ENCODE peak calls at places on chromosome 18, in four cellular contexts. Y, G, V and F are unnamed samples.

GRCh38 chr18:58590231-58590630 is 38.7 kb downstream of the ALPK2 start:
- DNase-seq in Y (no peak), G (no peak), V (no peak), F (no peak)

GRCh38 chr18:33987206-33987605 is 237.5 kb downstream of the NOL4 start:
- DNase-seq in Y (no peak), G (no peak), V (no peak), F (no peak)

GRCh38 chr18:36572135-36572856 is 256.5 kb downstream of the TPGS2 start:
- DNase-seq in Y (peak), G (peak), V (no peak), F (no peak)

GRCh38 chr18:24227976-24228660 is 89.3 kb downstream of the CABYR start:
- DNase-seq in Y (no peak), G (peak), V (no peak), F (no peak)

GRCh38 chr18:13219576-13219975 is 1.0 kb downstream of the LDLRAD4 start:
- DNase-seq in Y (no peak), G (no peak), V (no peak), F (no peak)

GRCh38 chr18:80145191-80145799 is 36.2 kb downstream of the ADNP2 start:
- DNase-seq in Y (no peak), G (no peak), V (no peak), F (no peak)

GRCh38 chr18:79972720-79973119 is 8.3 kb downstream of the HSBP1L1 start:
- DNase-seq in Y (no peak), G (no peak), V (no peak), F (no peak)

GRCh38 chr18:564708-565561 is 15.2 kb upstream of the CETN1 start:
- DNase-seq in Y (no peak), G (no peak), V (no peak), F (no peak)

GRCh38 chr18:24009651-24010333 is 4.8 kb upstream of the TTC39C start:
- DNase-seq in Y (no peak), G (no peak), V (no peak), F (no peak)

GRCh38 chr18:22542400-22542835 is 124.7 kb upstream of the CTAGE1 start:
- DNase-seq in Y (no peak), G (no peak), V (no peak), F (no peak)

GRCh38 chr18:3985030-3985429 is 470.1 kb downstream of the DLGAP1 start:
- DNase-seq in Y (no peak), G (no peak), V (no peak), F (no peak)

GRCh38 chr18:71942433-71942832 is 601.7 kb downstream of the CBLN2 start:
- DNase-seq in Y (no peak), G (no peak), V (no peak), F (no peak)

GRCh38 chr18:70523798-70524182 is 234.9 kb downstream of the SOCS6 start:
- DNase-seq in Y (no peak), G (no peak), V (no peak), F (no peak)

GRCh38 chr18:61697306-61697909 is 195.4 kb downstream of the RNF152 start:
- DNase-seq in Y (no peak), G (no peak), V (no peak), F (no peak)

GRCh38 chr18:58699551-58699950 is 28.3 kb downstream of the MALT1 start:
- DNase-seq in Y (no peak), G (no peak), V (no peak), F (no peak)

GRCh38 chr18:45958730-45959129 is 8.4 kb downstream of the EPG5 start:
- DNase-seq in Y (no peak), G (no peak), V (no peak), F (no peak)

GRCh38 chr18:61360440-61361383 is 27.5 kb downstream of the CDH20 start:
- DNase-seq in Y (no peak), G (no peak), V (no peak), F (no peak)

GRCh38 chr18:73101977-73102376 is 234.2 kb upstream of the NETO1 start:
- DNase-seq in Y (no peak), G (no peak), V (no peak), F (no peak)

GRCh38 chr18:51811883-51812282 is 528.1 kb upstream of the DCC start:
- DNase-seq in Y (no peak), G (no peak), V (no peak), F (no peak)

GRCh38 chr18:11178951-11179549 is 29.7 kb upstream of the PIEZO2 start:
- DNase-seq in Y (no peak), G (no peak), V (no peak), F (no peak)

GRCh38 chr18:3790702-3791101 is 340.7 kb downstream of the TGIF1 start:
- DNase-seq in Y (no peak), G (no peak), V (no peak), F (no peak)

GRCh38 chr18:50004013-50004412 is 190.7 kb upstream of the ACAA2 start:
- DNase-seq in Y (no peak), G (no peak), V (no peak), F (no peak)

GRCh38 chr18:35817604-35818352 is 154.7 kb upstream of the RMP24 start:
- DNase-seq in Y (no peak), G (peak), V (no peak), F (no peak)

GRCh38 chr18:76823574-76823973 is 1.2 kb downstream of the ZNF236 start:
- DNase-seq in Y (peak), G (peak), V (peak), F (no peak)

GRCh38 chr18:14144628-14144895 is 12.3 kb upstream of the ZNF519 start:
- DNase-seq in Y (no peak), G (no peak), V (no peak), F (no peak)

GRCh38 chr18:30730915-30731314 is 311.6 kb downstream of the DSC3 start:
- DNase-seq in Y (no peak), G (no peak), V (no peak), F (no peak)

GRCh38 chr18:3093624-3094354 is 80.8 kb upstream of the LPIN2 start:
- DNase-seq in Y (no peak), G (no peak), V (no peak), F (no peak)

GRCh38 chr18:24770625-24771024 is 310.2 kb downstream of the HRH4 start:
- DNase-seq in Y (no peak), G (no peak), V (no peak), F (no peak)

GRCh38 chr18:69400976-69401474 is 337 bp downstream of the DOK6 start:
- DNase-seq in Y (no peak), G (peak), V (peak), F (no peak)

GRCh38 chr18:5422626-5423025 is 121.2 kb downstream of the EPB41L3 start:
- DNase-seq in Y (no peak), G (no peak), V (no peak), F (no peak)

GRCh38 chr18:37452697-37453385 is 112.8 kb downstream of the CELF4 start:
- DNase-seq in Y (no peak), G (no peak), V (no peak), F (no peak)

GRCh38 chr18:56910967-56911366 is 235.9 kb upstream of the BOD1L2 start:
- DNase-seq in Y (no peak), G (no peak), V (no peak), F (no peak)

GRCh38 chr18:69250305-69251151 is 150.2 kb upstream of the DOK6 start:
- DNase-seq in Y (no peak), G (no peak), V (no peak), F (no peak)

GRCh38 chr18:65439184-65439583 is 311.6 kb upstream of the CDH7 start:
- DNase-seq in Y (no peak), G (peak), V (no peak), F (no peak)

GRCh38 chr18:67672142-67672541 is 155.6 kb upstream of the DSEL start:
- DNase-seq in Y (no peak), G (no peak), V (no peak), F (no peak)
- H3K27ac ChIP-seq in Y (no peak), G (no peak), V (no peak), F (no peak)

GRCh38 chr18:63162271-63163014 is 157.1 kb downstream of the BCL2 start:
- DNase-seq in Y (no peak), G (no peak), V (no peak), F (no peak)
- TF ChIP-seq GABPA in Y (no peak), G (no peak), V (no peak), F (no peak)

GRCh38 chr18:44819944-44820510 is 139.3 kb downstream of the SETBP1 start:
- DNase-seq in Y (no peak), G (no peak), V (no peak), F (no peak)
- H3K27ac ChIP-seq in Y (no peak), G (no peak), V (no peak), F (no peak)

DNA sequence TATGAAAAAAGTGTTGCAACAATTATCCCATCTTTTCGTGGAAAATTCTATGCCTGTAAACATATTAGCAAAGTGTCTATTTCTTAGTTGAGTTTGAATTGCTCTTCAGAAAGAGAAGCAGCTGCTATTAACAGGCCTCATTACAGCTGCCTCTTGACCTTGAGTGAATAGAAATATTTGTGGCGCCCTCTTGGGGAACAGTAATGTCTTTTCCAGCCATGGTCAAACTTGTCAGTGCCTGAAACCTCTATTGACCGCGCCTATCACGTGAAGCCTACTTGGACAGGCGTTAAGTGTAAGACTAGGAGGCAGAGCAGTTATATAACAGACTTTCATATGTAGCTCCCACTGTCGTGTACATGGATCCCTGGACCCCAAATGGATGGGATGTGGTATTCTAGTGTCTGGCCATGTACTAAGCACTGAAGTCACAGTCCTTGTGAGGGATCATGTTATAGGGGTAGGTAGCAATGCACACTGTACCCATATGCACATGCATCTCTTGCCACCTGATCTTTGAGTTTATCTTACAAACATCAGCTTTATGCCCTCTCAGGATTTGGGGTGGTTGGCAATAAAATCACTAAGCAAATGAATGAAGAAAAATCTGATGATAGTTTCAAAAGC is 245.0 kb downstream of the PTGR3 start:
- DNase-seq in Y (peak), G (peak), V (no peak), F (peak)
- TF ChIP-seq GABPA in Y (no peak), G (no peak), V (no peak), F (no peak)

GRCh38 chr18:48663096-48663930 is 124.5 kb downstream of the CTIF start:
- DNase-seq in Y (no peak), G (no peak), V (no peak), F (no peak)

GRCh38 chr18:48663931-48664847 is 125.4 kb downstream of the CTIF start:
- DNase-seq in Y (peak), G (peak), V (peak), F (peak)

GRCh38 chr18:48660346-48661228 is 121.8 kb downstream of the CTIF start:
- DNase-seq in Y (no peak), G (peak), V (no peak), F (no peak)

GRCh38 chr18:48661421-48661820 is 122.6 kb downstream of the CTIF start:
- DNase-seq in Y (no peak), G (peak), V (no peak), F (no peak)

GRCh38 chr18:48662021-48662661 is 123.3 kb downstream of the CTIF start:
- DNase-seq in Y (peak), G (no peak), V (no peak), F (peak)
- H3K27ac ChIP-seq in Y (no peak), G (peak), V (no peak), F (peak)

DNA sequence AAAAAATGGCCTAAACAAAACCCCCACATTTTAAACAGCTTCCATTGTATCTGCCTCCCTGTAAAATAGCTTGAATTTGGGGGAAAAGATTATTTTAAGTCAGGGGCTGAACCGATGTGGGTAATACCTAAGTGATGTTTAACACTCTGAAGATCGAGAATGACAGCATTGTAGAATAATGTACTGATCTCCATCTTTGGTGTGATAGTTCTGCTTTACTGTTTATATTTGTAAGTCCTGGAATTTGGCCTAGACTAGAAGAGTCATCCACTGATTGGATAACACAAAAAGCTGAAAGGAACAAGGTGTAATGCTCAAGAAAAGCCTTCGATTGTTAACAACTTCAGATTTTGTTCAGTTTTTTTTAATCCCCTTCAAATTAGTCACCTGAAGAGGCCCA is 53.8 kb upstream of the CCDC68 start:
- DNase-seq in Y (no peak), G (no peak), V (no peak), F (no peak)
- TF ChIP-seq GABPA in Y (no peak), G (no peak), V (no peak), F (no peak)

DNA sequence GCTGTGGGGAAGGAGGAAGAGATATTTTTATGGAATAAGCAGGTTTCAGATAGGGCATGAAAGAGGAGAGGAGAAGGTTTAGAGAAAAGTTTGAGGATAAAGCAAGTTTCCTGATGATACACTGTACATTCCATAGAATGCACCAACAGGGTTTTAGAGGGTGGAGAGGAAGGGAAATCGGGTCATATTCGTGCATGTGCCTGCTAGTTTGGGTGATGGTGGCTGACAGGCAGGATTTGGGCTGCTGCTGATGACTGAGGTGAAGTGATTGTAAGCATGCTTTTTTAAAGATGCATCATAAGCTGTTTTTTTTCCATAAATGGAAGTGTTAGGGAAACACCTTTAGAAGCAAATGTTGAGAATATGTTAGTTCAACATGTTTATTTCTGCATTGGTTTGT is 68.8 kb downstream of the PMAIP1 start:
- DNase-seq in Y (no peak), G (no peak), V (no peak), F (no peak)
- H3K27ac ChIP-seq in Y (no peak), G (no peak), V (no peak), F (no peak)

DNA sequence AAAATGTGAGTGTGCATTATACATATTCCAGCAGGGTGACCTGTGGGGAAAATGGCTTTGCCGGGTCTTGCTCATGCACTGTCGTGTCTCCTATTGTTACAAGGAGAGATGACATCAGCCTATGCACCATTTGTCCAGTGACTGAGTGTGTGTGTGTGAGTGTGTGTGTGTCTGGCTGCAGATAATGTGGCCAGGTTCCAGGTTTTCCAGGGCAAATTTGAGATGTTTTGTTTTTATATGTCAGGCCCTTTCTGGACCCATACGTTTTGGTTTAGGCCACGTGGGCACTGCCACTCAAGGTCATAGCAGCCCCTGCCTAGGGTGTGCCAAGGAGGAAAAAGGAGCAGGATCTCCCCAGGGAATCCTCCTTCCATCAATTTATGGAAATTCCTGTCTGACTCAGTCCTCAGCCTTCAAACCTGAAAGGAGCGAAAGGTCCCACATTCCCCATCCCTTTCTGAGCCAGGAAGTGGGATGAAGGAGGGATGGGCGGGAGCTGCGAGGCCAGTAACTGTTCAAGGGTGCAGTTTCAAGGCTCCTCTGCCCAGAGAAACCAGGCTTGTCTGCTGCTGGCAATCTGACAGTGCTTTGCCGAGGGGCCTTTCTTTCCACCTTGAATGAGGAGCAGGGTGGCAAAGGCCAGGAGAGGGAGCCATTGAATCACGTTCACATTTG is 93.0 kb upstream of the SMAD2 start:
- DNase-seq in Y (peak), G (peak), V (peak), F (peak)
- TF ChIP-seq GABPA in Y (no peak), G (no peak), V (no peak), F (no peak)

GRCh38 chr18:32049393-32050161 is 31.0 kb downstream of the RNF125 start:
- DNase-seq in Y (no peak), G (no peak), V (no peak), F (peak)
- H3K27ac ChIP-seq in Y (no peak), G (no peak), V (no peak), F (peak)